ENCODE peak calls at places on chromosome 14, in five cellular contexts. Q is foreskin fibroblast, B is PC-9, N is type B pancreatic cell, M is psoas muscle. K is an unnamed sample.
A peak's percentile ranks its signal among the peaks of the same experiment; 100 is the strongest.

GRCh38 chr14:103286968-103287850 is 46.8 kb upstream of the EIF5 start:
- DNase-seq in B (no peak), N (no peak), M (no peak), Q (no peak), K (no peak)

GRCh38 chr14:92437729-92438280 is 75.8 kb upstream of the RIN3 start:
- DNase-seq in B (no peak), Q (no peak), M (no peak), N (no peak), K (no peak)

GRCh38 chr14:54213531-54213930 is 183.3 kb upstream of the CDKN3 start:
- DNase-seq in M (no peak), Q (no peak), B (no peak), N (no peak), K (no peak)

GRCh38 chr14:43297794-43298193 is 1209.3 kb downstream of the FSCB start:
- DNase-seq in Q (no peak), N (no peak), M (no peak), B (no peak), K (no peak)

GRCh38 chr14:31858868-31859267 is 218.2 kb upstream of the ARHGAP5 start:
- DNase-seq in Q (no peak), M (no peak), N (no peak), B (no peak), K (no peak)

GRCh38 chr14:51023964-51024363 is 70.9 kb downstream of the TRIM9 start:
- DNase-seq in Q (no peak), N (no peak), B (no peak), M (no peak), K (no peak)

GRCh38 chr14:58814476-58814875 is 176.7 kb downstream of the DACT1 start:
- DNase-seq in Q (no peak), N (no peak), B (no peak), M (no peak), K (no peak)

GRCh38 chr14:58565834-58566233 is 71.9 kb upstream of the DACT1 start:
- DNase-seq in B (no peak), M (no peak), N (no peak), Q (no peak), K (no peak)

GRCh38 chr14:87522575-87522974 is 470.4 kb downstream of the GALC start:
- DNase-seq in B (no peak), M (no peak), N (no peak), Q (no peak), K (no peak)

GRCh38 chr14:52683985-52684520 is 11.3 kb downstream of the ERO1A start:
- DNase-seq in B (no peak), Q (no peak), N (no peak), M (no peak), K (no peak)

GRCh38 chr14:53034036-53034435 is 83.2 kb upstream of the FERMT2 start:
- DNase-seq in B (no peak), M (no peak), N (no peak), Q (no peak), K (no peak)

GRCh38 chr14:51441001-51441400 is 201.0 kb downstream of the TMX1 start:
- DNase-seq in B (peak; percentile 18), N (no peak), Q (peak; percentile 43), M (no peak), K (no peak)

GRCh38 chr14:74620923-74621322 is 8.9 kb upstream of the LTBP2 start:
- DNase-seq in B (no peak), Q (no peak), M (no peak), N (no peak), K (no peak)

GRCh38 chr14:89848165-89848564 is 106.4 kb downstream of the EFCAB11 start:
- DNase-seq in M (no peak), N (no peak), Q (no peak), B (no peak), K (no peak)

GRCh38 chr14:69661194-69661537 is 49.8 kb downstream of the SUSD6 start:
- DNase-seq in Q (no peak), B (no peak), M (no peak), N (no peak), K (no peak)
- TF ChIP-seq CTCF in Q (no peak), B (no peak), M (no peak), N (no peak), K (no peak)

GRCh38 chr14:22600027-22600426 is 1.9 kb downstream of the ABHD4 start:
- DNase-seq in N (no peak), M (no peak), B (no peak), Q (no peak), K (no peak)

GRCh38 chr14:22597771-22598098 is 365 bp upstream of the ABHD4 start:
- DNase-seq in M (no peak), B (no peak), Q (no peak), N (no peak), K (no peak)

GRCh38 chr14:22599349-22599748 is 1.2 kb downstream of the ABHD4 start:
- DNase-seq in Q (no peak), M (no peak), B (no peak), N (no peak), K (no peak)

GRCh38 chr14:22598099-22598895 is at the start of gene ABHD4:
- DNase-seq in N (peak; percentile 80), B (peak; percentile 67), M (peak; percentile 86), Q (peak; percentile 47), K (peak; percentile 87)

DNA sequence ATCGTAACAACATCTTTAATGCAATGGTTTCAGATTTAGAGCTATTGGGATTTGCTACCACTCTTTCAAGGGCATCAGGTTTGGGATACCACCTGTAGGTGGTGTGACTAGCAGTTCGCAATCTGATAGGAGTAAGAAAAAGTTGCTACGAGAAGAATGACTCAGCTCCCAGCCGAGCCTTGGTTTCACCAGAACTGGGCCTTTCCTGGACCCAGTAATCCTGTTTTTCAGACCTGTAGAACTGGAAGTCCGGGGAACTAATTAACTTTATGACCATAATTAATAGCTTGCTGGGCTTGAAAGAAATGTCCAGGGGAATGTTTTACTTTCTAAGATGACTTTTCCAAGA is 770 bp downstream of the ABHD4 start:
- DNase-seq in B (peak; percentile 39), M (no peak), Q (peak; percentile 43), N (no peak), K (peak; percentile 43)
- TF ChIP-seq CTCF in B (no peak), M (no peak), Q (peak; percentile 29), N (peak; percentile 45), K (no peak)

DNA sequence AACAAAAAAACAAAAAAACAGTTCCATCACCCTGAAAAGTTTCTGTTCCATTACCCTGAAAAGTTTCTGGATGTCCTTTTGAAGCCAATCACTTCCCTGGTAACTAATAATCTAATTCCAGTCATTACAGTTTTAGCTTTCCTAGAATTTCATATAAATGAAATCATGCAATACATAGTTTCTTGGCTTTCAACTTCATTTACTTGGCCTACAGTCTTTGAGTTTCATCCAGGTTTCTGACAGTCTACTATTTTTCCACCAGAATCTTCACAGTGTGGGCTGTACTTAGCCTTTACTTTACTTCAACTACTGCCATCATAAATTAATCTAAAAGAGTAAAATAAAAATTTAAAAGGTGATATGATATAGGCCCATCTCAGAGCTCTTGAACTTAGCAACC is 55.5 kb downstream of the RPS6KA5 start:
- DNase-seq in N (no peak), B (no peak), Q (no peak), M (no peak), K (no peak)
- TF ChIP-seq CTCF in N (no peak), B (no peak), Q (no peak), M (no peak), K (no peak)

DNA sequence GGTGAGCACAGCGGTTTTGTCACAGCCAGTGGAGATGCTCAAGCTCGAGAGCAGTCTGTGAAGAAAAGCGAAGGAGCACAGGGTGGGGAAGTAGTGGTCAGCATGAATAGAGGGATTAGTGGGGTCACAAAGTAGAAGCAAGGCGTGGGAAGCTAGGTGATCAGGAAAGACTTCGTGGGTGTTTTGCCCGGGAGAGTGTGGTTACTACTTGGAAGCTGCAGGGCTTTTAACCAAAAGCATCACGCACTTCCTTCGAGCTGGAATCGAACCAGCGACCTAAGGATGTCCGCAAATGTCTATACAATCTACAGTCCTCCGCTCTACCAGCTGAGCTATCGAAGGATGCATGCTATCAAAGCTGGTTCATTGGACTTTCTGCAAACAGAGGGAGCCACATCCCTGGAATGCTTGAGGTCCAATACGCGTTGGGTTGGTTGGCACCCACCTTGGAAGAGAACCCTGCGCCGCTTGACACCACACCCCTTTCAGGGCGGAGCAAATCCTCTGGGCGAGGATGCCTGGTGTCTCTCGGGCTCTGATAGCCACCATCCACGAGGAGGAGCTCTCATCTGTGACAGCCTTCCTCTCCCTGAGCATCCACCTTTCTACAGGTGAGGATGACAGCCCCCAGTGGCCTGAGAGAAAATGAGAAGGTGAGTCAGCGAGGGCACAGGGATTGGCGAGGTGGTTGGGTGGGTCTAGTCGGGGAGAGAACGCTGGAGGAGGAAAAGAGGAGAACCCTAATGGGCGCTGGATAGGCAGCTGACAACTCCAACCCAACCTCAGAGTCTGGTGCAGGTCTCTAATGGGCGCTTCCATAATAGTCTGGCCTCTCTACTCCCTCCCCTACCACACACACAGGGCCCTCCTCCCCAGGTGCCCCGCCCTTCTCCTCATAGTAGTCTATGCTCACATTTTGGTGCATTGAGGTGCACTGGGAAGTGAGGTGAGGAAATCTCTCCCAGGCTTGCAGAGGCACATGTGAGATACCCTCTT is 16.0 kb upstream of the OR6S1 start:
- DNase-seq in B (peak; percentile 21), Q (no peak), N (no peak), M (no peak), K (no peak)
- TF ChIP-seq CTCF in B (no peak), Q (no peak), N (no peak), M (no peak), K (no peak)

GRCh38 chr14:23052182-23052623 is 5.1 kb downstream of the CDH24 start:
- DNase-seq in M (no peak), B (no peak), N (no peak), Q (no peak), K (no peak)
- TF ChIP-seq CTCF in M (no peak), B (no peak), N (no peak), Q (peak; percentile 14), K (no peak)

GRCh38 chr14:106187176-106187670 is 660.8 kb downstream of the TMEM121 start:
- DNase-seq in M (no peak), B (no peak), Q (no peak), N (no peak), K (no peak)

DNA sequence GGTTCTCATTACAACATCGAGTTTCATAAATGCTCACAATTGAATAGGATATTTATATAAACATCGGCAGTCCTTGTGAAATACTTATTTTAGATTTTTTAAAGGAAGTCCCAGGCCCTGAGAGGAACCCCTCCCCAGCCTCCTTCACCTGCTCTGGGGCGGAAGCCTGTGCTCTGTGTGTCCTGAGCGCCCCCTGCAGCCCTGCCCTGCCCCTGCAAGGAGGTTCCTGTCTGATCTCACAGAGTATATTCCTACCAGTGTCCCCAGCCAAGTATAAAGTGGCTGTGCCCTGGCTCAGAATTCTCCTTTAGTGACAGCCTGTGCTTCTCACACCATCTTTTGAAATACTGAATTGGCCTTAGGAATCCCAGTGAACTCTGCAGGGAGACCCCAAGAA is 659.5 kb downstream of the TMEM121 start:
- DNase-seq in Q (no peak), N (no peak), B (no peak), M (no peak), K (no peak)
- TF ChIP-seq CTCF in Q (no peak), N (no peak), B (no peak), M (no peak), K (peak; percentile 41)

GRCh38 chr14:100340454-100340813 is 17.3 kb downstream of the SLC25A47 start:
- DNase-seq in N (no peak), Q (no peak), M (no peak), B (no peak), K (no peak)
- TF ChIP-seq CTCF in N (no peak), Q (no peak), M (no peak), B (no peak), K (no peak)

DNA sequence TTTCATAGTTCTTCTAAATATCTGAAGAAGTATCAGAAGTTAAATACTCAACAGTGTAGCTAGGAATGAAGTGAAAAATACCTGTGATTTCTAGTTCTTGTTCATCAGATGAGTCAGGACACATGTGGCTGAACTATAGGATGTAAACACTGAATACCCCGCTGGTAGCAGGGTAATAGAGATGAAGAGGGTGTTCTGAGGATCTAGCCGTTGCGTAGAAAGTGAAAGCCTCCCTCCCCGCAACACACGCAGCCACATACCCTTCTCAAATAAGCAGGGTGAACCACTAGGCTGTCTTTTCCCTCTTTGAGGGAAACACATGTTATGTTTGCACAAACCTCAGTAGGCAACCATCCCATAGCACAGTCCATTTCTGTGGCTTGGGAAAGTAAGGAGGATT is 16.4 kb upstream of the RNASE12 start:
- DNase-seq in B (no peak), M (no peak), Q (no peak), N (no peak), K (no peak)
- TF ChIP-seq CTCF in B (no peak), M (no peak), Q (no peak), N (no peak), K (no peak)

K was measured in GM10248.